ENCODE peak calls at places on chromosome 10, in seven cellular contexts. F is IMR-90, S is GM12865, T is epithelial cell of proximal tubule, X is endodermal cell, I is astrocyte, W is astrocyte of the cerebellum. V is an unnamed sample.

GRCh38 chr10:124308351-124308645 is 110.4 kb downstream of the OAT start:
- DNase-seq in F (no peak), S (no peak), T (no peak), X (no peak), I (no peak), W (no peak), V (no peak)

GRCh38 chr10:52542891-52543290 is 228.8 kb downstream of the DKK1 start:
- DNase-seq in F (peak), S (no peak), T (no peak), X (no peak), I (no peak), W (no peak), V (no peak)

GRCh38 chr10:75476569-75476968 is 45.1 kb downstream of the LRMDA start:
- DNase-seq in F (no peak), S (no peak), T (no peak), X (no peak), I (no peak), W (no peak), V (no peak)

GRCh38 chr10:127922675-127923366 is 15.9 kb downstream of the PTPRE start:
- DNase-seq in F (peak), S (no peak), T (peak), X (no peak), I (peak), W (peak), V (peak)

GRCh38 chr10:60810437-60811182 is 32.3 kb downstream of the CDK1 start:
- DNase-seq in F (peak), S (no peak), T (peak), X (no peak), I (peak), W (no peak), V (peak)

GRCh38 chr10:96367470-96367869 is 8.7 kb upstream of the OPALIN start:
- DNase-seq in F (no peak), S (no peak), T (no peak), X (peak), I (no peak), W (no peak), V (no peak)

GRCh38 chr10:132865851-132866600 is 76.3 kb downstream of the CFAP46 start:
- DNase-seq in F (no peak), S (no peak), T (no peak), X (peak), I (no peak), W (no peak), V (no peak)

GRCh38 chr10:94640562-94640961 is 43.0 kb upstream of the CYP2C18 start:
- DNase-seq in F (no peak), S (no peak), T (no peak), X (no peak), I (no peak), W (no peak), V (no peak)

DNA sequence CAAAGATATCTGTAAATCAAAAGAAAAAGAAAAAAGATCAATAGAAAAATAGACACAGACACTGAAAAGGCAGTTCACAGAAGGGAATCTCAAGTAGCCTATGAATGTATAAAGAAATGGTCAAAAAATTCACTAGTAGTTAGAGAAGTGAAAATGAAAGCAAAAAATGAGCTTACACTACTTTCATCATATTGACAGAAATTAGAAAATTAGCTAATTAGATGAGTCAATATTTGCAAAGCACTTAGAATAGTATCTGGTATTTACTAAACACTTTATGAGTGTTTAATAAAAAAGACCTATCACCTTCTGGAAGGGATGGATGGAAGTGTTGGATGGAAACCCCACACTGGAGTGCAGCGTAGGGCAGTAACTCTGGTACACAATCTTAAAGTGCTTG is 1.7 kb upstream of the CFAP58 start:
- DNase-seq in F (no peak), S (peak), T (no peak), X (no peak), I (no peak), W (no peak), V (no peak)
- H3K4me3 ChIP-seq in F (no peak), S (peak), T (no peak), X (no peak), I (no peak), W (no peak), V (no peak)

DNA sequence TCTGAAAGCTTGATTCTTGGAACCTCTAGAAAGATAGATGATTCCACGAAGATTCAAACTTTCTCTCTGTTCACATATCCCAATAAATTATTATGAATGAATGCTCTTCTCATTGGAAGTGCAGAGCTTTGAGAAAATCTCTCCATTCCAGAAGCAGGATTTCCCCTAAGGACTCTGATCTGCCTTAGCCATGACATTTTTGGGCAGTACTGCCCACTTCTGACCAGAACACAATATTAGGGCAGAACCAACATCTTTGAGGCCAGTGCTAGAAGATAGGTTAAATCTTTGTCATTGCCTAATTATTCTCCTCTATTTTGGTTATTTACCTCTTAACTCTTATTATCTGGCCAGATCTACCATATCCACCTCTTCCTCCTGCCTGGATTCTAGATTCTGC is 49.9 kb downstream of the ARMC3 start:
- DNase-seq in F (no peak), S (no peak), T (no peak), X (no peak), I (no peak), W (no peak), V (no peak)
- TF ChIP-seq CTCF in F (no peak), S (no peak), T (peak), X (no peak), I (no peak), W (no peak), V (peak)

GRCh38 chr10:45368181-45368580 is 5.8 kb upstream of the ALOX5 start:
- DNase-seq in F (no peak), S (no peak), T (no peak), X (no peak), I (no peak), W (no peak), V (no peak)
- H3K4me3 ChIP-seq in F (no peak), S (no peak), T (no peak), X (no peak), I (no peak), W (no peak), V (no peak)

DNA sequence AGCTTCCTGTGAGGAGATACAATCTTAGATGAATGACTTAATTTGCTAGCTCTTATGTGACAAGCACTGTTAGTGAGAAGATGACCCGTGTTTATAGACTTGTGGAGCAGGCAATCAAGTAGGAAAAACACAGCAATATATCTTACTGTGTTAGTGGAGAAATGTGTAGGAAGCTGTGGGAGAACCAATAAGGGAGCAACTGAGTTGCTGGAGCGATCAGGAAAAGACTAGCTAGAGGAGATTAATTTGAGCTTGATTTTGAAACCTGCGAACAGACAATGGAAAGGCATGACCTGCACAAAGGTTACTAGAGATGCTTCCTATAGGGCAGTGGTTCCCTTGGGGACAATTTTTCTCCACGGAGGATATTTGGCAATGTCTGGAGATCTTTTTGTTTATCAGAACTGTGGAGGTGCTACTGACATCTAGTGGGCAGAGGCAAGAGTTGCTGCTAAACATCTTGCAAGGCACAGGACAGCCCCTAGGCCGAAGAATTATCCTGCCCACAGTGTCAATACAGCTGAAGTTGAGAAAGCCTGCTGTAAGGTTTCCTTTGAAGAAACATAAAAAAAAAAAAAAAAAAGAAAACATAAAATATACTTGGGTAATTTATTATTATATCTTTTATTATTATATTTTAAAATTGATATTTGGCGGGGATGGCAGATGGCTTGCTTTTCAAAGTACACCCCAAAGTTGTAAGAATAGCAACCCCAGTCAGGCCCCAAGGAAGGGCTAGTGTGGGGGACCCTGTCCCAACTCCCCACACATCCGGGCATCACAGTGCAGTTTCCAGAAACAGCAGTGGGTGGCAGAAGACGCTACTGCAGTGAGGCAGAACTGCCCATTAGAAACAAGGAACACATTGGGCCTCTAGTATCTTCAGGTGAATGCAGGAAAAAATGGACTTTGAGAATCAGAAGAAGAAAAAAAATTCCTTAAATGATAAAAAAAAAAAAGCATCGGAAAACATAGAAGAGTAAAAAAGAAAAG is 481.5 kb downstream of the SH2D4B start:
- DNase-seq in F (peak), S (peak), T (no peak), X (peak), I (peak), W (peak), V (peak)
- TF ChIP-seq CTCF in F (peak), S (peak), T (peak), X (peak), I (peak), W (peak), V (peak)

GRCh38 chr10:99531696-99532050 is 1.1 kb upstream of the NKX2-3 start:
- DNase-seq in F (no peak), S (no peak), T (no peak), X (peak), I (no peak), W (no peak), V (no peak)
- H3K4me3 ChIP-seq in F (no peak), S (no peak), T (no peak), X (no peak), I (no peak), W (no peak), V (no peak)

GRCh38 chr10:104317195-104318095 is 20.8 kb downstream of the ITPRIP start:
- DNase-seq in F (peak), S (no peak), T (no peak), X (no peak), I (peak), W (no peak), V (peak)
- TF ChIP-seq CTCF in F (peak), S (no peak), T (no peak), X (peak), I (no peak), W (peak), V (peak)

GRCh38 chr10:80496555-80497172 is 41.0 kb upstream of the SH2D4B start:
- DNase-seq in F (no peak), S (no peak), T (no peak), X (no peak), I (no peak), W (no peak), V (no peak)

GRCh38 chr10:80497187-80498038 is 40.3 kb upstream of the SH2D4B start:
- DNase-seq in F (peak), S (no peak), T (no peak), X (no peak), I (peak), W (peak), V (peak)

GRCh38 chr10:80498039-80498832 is 39.5 kb upstream of the SH2D4B start:
- DNase-seq in F (no peak), S (no peak), T (no peak), X (no peak), I (no peak), W (no peak), V (no peak)

GRCh38 chr10:80500572-80501380 is 36.9 kb upstream of the SH2D4B start:
- DNase-seq in F (no peak), S (peak), T (no peak), X (no peak), I (no peak), W (no peak), V (peak)

DNA sequence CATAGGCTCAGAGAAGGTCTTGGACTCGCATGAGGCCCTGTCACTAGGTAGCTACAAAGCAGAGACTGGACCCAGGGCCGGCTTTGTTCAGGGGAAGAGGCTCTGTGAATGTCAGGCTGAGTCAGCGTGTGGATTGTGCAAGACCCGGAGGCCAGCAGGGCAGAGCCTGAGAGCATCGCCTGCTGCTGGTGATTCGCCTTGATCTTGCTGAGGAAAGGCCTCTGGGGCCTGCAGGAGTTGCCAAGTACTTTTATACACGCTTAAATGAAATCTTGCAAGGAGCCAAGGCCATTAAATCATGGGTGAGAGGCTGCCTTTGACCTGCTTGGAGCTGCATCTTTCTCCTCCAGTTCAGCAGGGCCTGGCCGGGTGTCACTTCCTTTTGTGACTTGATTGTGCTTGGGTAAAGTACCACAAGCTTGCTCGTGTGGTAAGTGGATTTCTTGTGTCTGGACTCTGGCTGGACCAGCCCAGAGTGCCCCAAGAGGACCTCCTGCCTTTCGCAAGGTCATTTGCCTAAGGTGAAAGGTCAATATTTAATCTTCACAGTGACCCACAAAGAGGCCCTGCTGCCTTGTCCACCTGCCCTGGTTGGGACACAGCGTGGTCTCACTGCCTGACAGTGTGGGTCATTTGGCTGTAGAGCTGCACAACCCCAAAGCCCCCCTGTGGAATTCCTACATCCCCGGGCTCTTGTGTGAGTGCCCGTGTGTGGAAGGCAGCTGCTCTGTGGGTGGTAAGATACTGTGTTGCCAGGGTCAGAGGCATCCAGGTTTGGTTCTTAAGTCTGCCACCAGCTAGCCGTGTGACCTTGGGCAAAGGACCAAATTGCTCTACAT is 38.6 kb upstream of the SH2D4B start:
- DNase-seq in F (peak), S (no peak), T (peak), X (peak), I (peak), W (peak), V (peak)
- H3K4me3 ChIP-seq in F (no peak), S (no peak), T (no peak), X (no peak), I (no peak), W (no peak), V (no peak)

GRCh38 chr10:84204122-84204521 is 9.8 kb downstream of the CDHR1 start:
- DNase-seq in F (no peak), S (peak), T (no peak), X (peak), I (no peak), W (no peak), V (peak)
- TF ChIP-seq CTCF in F (peak), S (peak), T (peak), X (peak), I (peak), W (peak), V (peak)

GRCh38 chr10:1100143-1100542 is 44.0 kb downstream of the WDR37 start:
- DNase-seq in F (no peak), S (no peak), T (no peak), X (no peak), I (no peak), W (no peak), V (no peak)

GRCh38 chr10:1094112-1095057 is 38.2 kb downstream of the WDR37 start:
- DNase-seq in F (no peak), S (peak), T (no peak), X (no peak), I (no peak), W (no peak), V (no peak)

GRCh38 chr10:1096287-1096889 is 40.2 kb downstream of the WDR37 start:
- DNase-seq in F (no peak), S (no peak), T (no peak), X (no peak), I (no peak), W (no peak), V (no peak)

GRCh38 chr10:1095498-1095897 is 39.3 kb downstream of the WDR37 start:
- DNase-seq in F (no peak), S (no peak), T (no peak), X (no peak), I (no peak), W (no peak), V (no peak)

DNA sequence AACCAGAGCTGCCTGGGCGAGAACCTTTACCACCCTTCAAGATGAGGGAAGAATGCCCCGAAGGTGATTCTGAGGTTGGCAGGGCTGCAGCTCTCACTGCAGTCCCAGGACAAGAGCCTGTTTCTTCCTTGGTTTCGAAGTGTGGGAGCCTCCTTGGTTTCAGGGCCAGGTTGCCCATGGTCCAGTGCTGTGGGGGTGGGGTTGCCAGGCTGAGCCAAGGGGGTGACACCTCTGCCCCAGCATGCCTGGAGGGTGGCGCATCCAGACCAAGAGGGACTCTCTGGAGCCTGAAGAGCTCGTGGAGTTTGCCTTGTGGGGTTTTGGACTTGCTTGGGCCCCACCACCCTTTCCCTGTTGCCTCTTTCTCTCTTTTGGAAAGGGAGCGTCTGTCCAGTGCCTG is 41.3 kb downstream of the WDR37 start:
- DNase-seq in F (no peak), S (no peak), T (no peak), X (no peak), I (no peak), W (no peak), V (no peak)
- H3K4me3 ChIP-seq in F (no peak), S (no peak), T (no peak), X (no peak), I (no peak), W (no peak), V (no peak)